ENCODE peak calls at places on chromosomes 12 and 14, in four cellular contexts. P is HEK293T, D is GM12878, N is HepG2. T is an unnamed sample.

GRCh38 chr14:103031956-103032355 is 25.4 kb downstream of the CDC42BPB start:
- DNase-seq in P (peak), D (no peak), N (no peak), T (no peak)

GRCh38 chr12:131151558-131152345 is 198.0 kb downstream of the ADGRD1 start:
- DNase-seq in P (no peak), D (no peak), N (no peak), T (no peak)

GRCh38 chr14:74459289-74459946 is 33.4 kb upstream of the SYNDIG1L start:
- DNase-seq in P (peak), D (no peak), N (peak), T (peak)

GRCh38 chr12:108572166-108572790 is 9.9 kb downstream of the ISCU start:
- DNase-seq in P (no peak), D (peak), N (no peak), T (no peak)

GRCh38 chr12:16520328-16520727 is 85.6 kb downstream of the LMO3 start:
- DNase-seq in P (no peak), D (no peak), N (no peak), T (no peak)

GRCh38 chr12:113063396-113064350 is 7.1 kb downstream of the DTX1 start:
- DNase-seq in P (no peak), D (no peak), N (no peak), T (no peak)

GRCh38 chr12:122081108-122081696 is 2.6 kb downstream of the MLXIP start:
- DNase-seq in P (no peak), D (no peak), N (no peak), T (peak)

GRCh38 chr12:108017658-108018057 is 111.4 kb upstream of the WSCD2 start:
- DNase-seq in P (no peak), D (no peak), N (no peak), T (no peak)

GRCh38 chr14:61514006-61514830 is 181.1 kb upstream of the HIF1A start:
- DNase-seq in P (no peak), D (no peak), N (no peak), T (no peak)

GRCh38 chr14:98501335-98501734 is 770.7 kb downstream of the BCL11B start:
- DNase-seq in P (no peak), D (no peak), N (no peak), T (no peak)

GRCh38 chr12:6766651-6767300 is 613 bp downstream of the PTMS start:
- DNase-seq in P (peak), D (no peak), N (peak), T (peak)

GRCh38 chr14:24597403-24597802 is 12.1 kb downstream of the GZMH start:
- DNase-seq in P (no peak), D (no peak), N (no peak), T (no peak)

GRCh38 chr12:109731231-109731731 is 17.7 kb downstream of the FAM222A start:
- DNase-seq in P (no peak), D (no peak), N (no peak), T (no peak)

GRCh38 chr12:107355004-107355565 is 261.7 kb upstream of the CRY1 start:
- DNase-seq in P (no peak), D (no peak), N (no peak), T (no peak)

GRCh38 chr12:113333111-113333750 is 1.7 kb downstream of the SLC8B1 start:
- DNase-seq in P (no peak), D (no peak), N (no peak), T (no peak)

GRCh38 chr14:54600685-54601084 is 33.8 kb downstream of the SAMD4A start:
- DNase-seq in P (no peak), D (no peak), N (no peak), T (no peak)

GRCh38 chr12:45200497-45201043 is 15.3 kb upstream of the ANO6 start:
- DNase-seq in P (no peak), D (no peak), N (peak), T (no peak)

GRCh38 chr14:41749425-41749824 is 142.7 kb downstream of the LRFN5 start:
- DNase-seq in P (no peak), D (no peak), N (peak), T (no peak)

GRCh38 chr12:106954462-106955376 is 988 bp upstream of the TMEM263 start:
- DNase-seq in P (no peak), D (no peak), N (no peak), T (peak)

GRCh38 chr14:72700338-72701231 is 193.3 kb downstream of the DPF3 start:
- DNase-seq in P (no peak), D (no peak), N (no peak), T (no peak)

GRCh38 chr14:72701232-72701555 is 192.7 kb downstream of the DPF3 start:
- DNase-seq in P (no peak), D (no peak), N (no peak), T (no peak)

GRCh38 chr14:72701610-72702009 is 192.3 kb downstream of the DPF3 start:
- DNase-seq in P (no peak), D (no peak), N (no peak), T (no peak)

GRCh38 chr14:72706485-72706884 is 187.4 kb downstream of the DPF3 start:
- DNase-seq in P (no peak), D (no peak), N (no peak), T (no peak)

DNA sequence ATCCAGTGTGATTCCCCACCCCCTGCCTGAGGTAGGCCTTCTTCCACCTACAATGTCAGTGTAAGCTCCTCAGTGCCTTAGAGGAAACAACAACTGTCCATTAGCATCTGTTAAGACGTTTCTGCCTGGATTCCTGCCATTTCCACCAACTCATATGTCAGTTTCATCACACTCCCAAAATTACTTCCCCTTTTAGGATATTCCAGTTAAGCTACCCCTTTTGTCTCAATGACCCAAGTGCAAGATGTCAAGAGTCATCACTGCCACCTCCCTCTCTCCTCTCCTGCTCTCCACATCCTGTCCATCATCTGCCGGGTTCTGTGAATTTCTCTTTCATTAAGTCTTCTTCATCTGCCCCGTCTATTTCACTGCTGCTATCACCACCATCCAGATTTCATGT is 189.4 kb downstream of the DPF3 start:
- DNase-seq in P (no peak), D (no peak), N (no peak), T (no peak)
- TF ChIP-seq TARDBP in P (no peak), D (no peak), N (no peak), T (no peak)

DNA sequence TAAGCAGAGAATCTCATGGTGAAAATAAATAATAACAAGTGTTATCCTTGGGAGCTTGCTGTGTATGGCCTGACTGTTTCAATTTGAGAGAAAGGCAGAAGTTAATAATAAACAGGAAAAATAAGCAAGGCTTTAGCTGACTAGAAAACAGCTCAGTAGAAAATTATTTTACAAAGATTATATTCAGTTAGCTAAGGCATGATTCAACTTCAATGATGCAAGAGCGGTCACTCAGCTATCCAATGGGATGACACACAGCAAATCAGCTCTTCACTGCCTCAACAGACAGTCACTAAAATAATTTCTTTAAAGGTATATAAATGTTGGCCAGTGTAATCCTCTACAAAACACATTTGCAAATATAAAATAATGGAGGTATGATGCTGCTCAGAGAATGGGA is 18.6 kb downstream of the GSTZ1 start:
- DNase-seq in P (no peak), D (no peak), N (no peak), T (no peak)
- TF ChIP-seq TARDBP in P (no peak), D (no peak), N (no peak), T (no peak)

GRCh38 chr14:38646391-38646790 is 390.5 kb upstream of the CLEC14A start:
- DNase-seq in P (no peak), D (no peak), N (no peak), T (no peak)
- TF ChIP-seq TARDBP in P (no peak), D (no peak), N (no peak), T (no peak)

DNA sequence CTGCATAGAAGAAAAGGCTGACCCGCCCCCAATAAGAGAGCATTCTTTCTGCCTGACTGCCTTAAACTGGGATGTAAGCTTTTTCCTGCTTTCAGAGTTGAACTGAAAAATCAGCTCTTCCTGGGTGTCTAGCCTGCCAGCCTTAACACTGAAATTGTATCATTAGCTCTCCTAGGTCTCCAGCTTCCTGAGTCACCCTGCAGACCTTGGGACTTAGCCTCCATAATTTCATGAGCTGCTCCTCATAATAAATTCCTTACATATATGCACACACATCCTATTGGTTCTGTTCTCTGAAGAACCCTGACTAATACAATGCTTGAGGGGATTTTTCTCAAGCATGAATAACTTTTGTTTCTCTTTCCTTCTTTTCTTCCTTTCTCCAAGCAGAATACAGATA is 76.4 kb upstream of the FAR2 start:
- DNase-seq in P (no peak), D (no peak), N (no peak), T (no peak)
- TF ChIP-seq TARDBP in P (no peak), D (no peak), N (no peak), T (no peak)

GRCh38 chr14:105124837-105125222 is 43.7 kb downstream of the JAG2 start:
- DNase-seq in P (no peak), D (no peak), N (no peak), T (no peak)

GRCh38 chr14:105123981-105124836 is 44.4 kb downstream of the JAG2 start:
- DNase-seq in P (no peak), D (no peak), N (no peak), T (no peak)

GRCh38 chr14:105126126-105126969 is 42.2 kb downstream of the JAG2 start:
- DNase-seq in P (no peak), D (no peak), N (peak), T (no peak)

GRCh38 chr14:105128059-105128458 is 40.5 kb downstream of the JAG2 start:
- DNase-seq in P (no peak), D (no peak), N (no peak), T (no peak)

DNA sequence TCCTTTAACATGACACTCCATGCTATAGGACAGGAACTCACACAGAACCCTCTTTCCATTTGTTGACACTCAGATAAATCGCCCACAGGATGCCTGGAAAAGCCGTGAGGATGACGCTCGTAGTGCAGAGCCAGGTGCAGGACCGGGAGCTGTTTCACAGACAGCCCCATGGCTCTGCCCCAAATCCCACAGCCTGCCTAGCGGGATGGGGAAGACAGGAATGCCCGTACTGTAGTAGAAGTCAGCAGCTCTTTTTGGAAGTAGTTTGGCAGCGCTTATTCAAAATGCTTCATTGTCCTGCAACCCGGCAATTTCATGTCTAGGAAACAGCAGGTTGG is 41.6 kb downstream of the JAG2 start:
- DNase-seq in P (no peak), D (no peak), N (no peak), T (no peak)
- TF ChIP-seq TARDBP in P (no peak), D (no peak), N (no peak), T (no peak)

GRCh38 chr14:62602712-62603111 is 442.5 kb downstream of the KCNH5 start:
- DNase-seq in P (no peak), D (no peak), N (no peak), T (no peak)

GRCh38 chr14:62599616-62600385 is 445.5 kb downstream of the KCNH5 start:
- DNase-seq in P (no peak), D (no peak), N (no peak), T (no peak)

GRCh38 chr14:62604524-62604923 is 440.7 kb downstream of the KCNH5 start:
- DNase-seq in P (no peak), D (no peak), N (no peak), T (no peak)
- TF ChIP-seq TARDBP in P (no peak), D (no peak), N (no peak), T (no peak)

GRCh38 chr12:67647547-67648305 is 819 bp upstream of the DYRK2 start:
- DNase-seq in P (peak), D (no peak), N (peak), T (peak)
- TF ChIP-seq TARDBP in P (peak), D (no peak), N (no peak), T (no peak)

GRCh38 chr12:67650528-67651379 is 2.2 kb downstream of the DYRK2 start:
- DNase-seq in P (peak), D (no peak), N (no peak), T (no peak)

GRCh38 chr12:67648306-67649164 is at the start of gene DYRK2:
- DNase-seq in P (peak), D (no peak), N (peak), T (peak)

GRCh38 chr12:67649165-67650126 is 901 bp downstream of the DYRK2 start:
- DNase-seq in P (peak), D (no peak), N (no peak), T (peak)

GRCh38 chr12:67651380-67651695 is 2.8 kb downstream of the DYRK2 start:
- DNase-seq in P (no peak), D (no peak), N (peak), T (no peak)

GRCh38 chr12:67650127-67650495 is 1.6 kb downstream of the DYRK2 start:
- DNase-seq in P (peak), D (no peak), N (no peak), T (no peak)
- TF ChIP-seq TARDBP in P (no peak), D (no peak), N (no peak), T (no peak)

GRCh38 chr14:28023853-28024252 is 742.7 kb upstream of the FOXG1 start:
- DNase-seq in P (no peak), D (no peak), N (no peak), T (no peak)
- TF ChIP-seq TARDBP in P (no peak), D (no peak), N (no peak), T (no peak)